ENCODE peak calls at places on chromosomes 4 and X, in eight cellular contexts. E, D, X, U, L, V, W and H are unnamed samples.

GRCh38 chr4:113300384-113301011 is 251.0 kb downstream of the ANK2 start:
- DNase-seq in E (no peak), D (peak; percentile 77), X (no peak), U (no peak), L (peak; percentile 80), V (peak; percentile 51), W (no peak), H (no peak)

GRCh38 chrX:18410038-18410437 is 15.4 kb upstream of the CDKL5 start:
- DNase-seq in E (no peak), D (peak; percentile 68), X (no peak), U (no peak), L (peak; percentile 35), V (peak; percentile 6), W (no peak), H (no peak)

GRCh38 chr4:121599049-121599448 is 97.7 kb downstream of the ANXA5 start:
- DNase-seq in E (no peak), D (no peak), X (no peak), U (no peak), L (no peak), V (no peak), W (no peak), H (no peak)

GRCh38 chr4:57037982-57038604 is 59.4 kb downstream of the POLR2B start:
- DNase-seq in E (peak; percentile 2), D (peak; percentile 53), X (peak; percentile 55), U (peak; percentile 15), L (peak; percentile 40), V (peak; percentile 76), W (peak; percentile 74), H (no peak)

GRCh38 chr4:93786149-93786548 is 42.4 kb upstream of the ATOH1 start:
- DNase-seq in E (no peak), D (no peak), X (no peak), U (no peak), L (no peak), V (no peak), W (no peak), H (no peak)

GRCh38 chr4:142366821-142367220 is 479.3 kb downstream of the INPP4B start:
- DNase-seq in E (no peak), D (peak; percentile 72), X (no peak), U (no peak), L (no peak), V (no peak), W (no peak), H (no peak)

GRCh38 chr4:22264261-22264660 is 251.6 kb downstream of the ADGRA3 start:
- DNase-seq in E (no peak), D (no peak), X (no peak), U (no peak), L (no peak), V (no peak), W (no peak), H (no peak)

GRCh38 chr4:185235480-185236154 is 26.2 kb downstream of the SNX25 start:
- DNase-seq in E (no peak), D (peak; percentile 44), X (no peak), U (no peak), L (no peak), V (peak; percentile 39), W (no peak), H (no peak)

GRCh38 chr4:114041117-114041475 is 61.6 kb upstream of the ARSJ start:
- DNase-seq in E (no peak), D (peak; percentile 20), X (no peak), U (no peak), L (no peak), V (no peak), W (no peak), H (no peak)

GRCh38 chr4:106329027-106329618 is 12.8 kb downstream of the AIMP1 start:
- DNase-seq in E (no peak), D (peak; percentile 60), X (no peak), U (no peak), L (peak; percentile 37), V (peak; percentile 37), W (no peak), H (no peak)